ENCODE peak calls at places on chromosome 10, in seven cellular contexts. S, Z, X, R, P, W and A are unnamed samples.

GRCh38 chr10:14723052-14723689 is 51.5 kb downstream of the FAM107B start:
- DNase-seq in S (no peak), Z (no peak), R (no peak), W (peak), X (no peak), P (no peak), A (no peak)

GRCh38 chr10:63765126-63765525 is 243.9 kb downstream of the REEP3 start:
- DNase-seq in Z (peak), W (no peak), X (no peak), R (no peak), S (no peak), P (no peak), A (no peak)

GRCh38 chr10:86684305-86684704 is 16.0 kb downstream of the LDB3 start:
- DNase-seq in P (no peak), W (no peak), X (no peak), S (no peak), Z (peak), R (peak), A (no peak)

GRCh38 chr10:34045571-34046190 is 711.2 kb upstream of the NRP1 start:
- DNase-seq in P (no peak), Z (peak), S (no peak), W (no peak), X (peak), R (no peak), A (no peak)

GRCh38 chr10:26494018-26494417 is 55.9 kb downstream of the APBB1IP start:
- DNase-seq in S (no peak), P (no peak), X (no peak), R (no peak), W (no peak), Z (no peak), A (no peak)

GRCh38 chr10:95789928-95790327 is 34.0 kb downstream of the ENTPD1 start:
- DNase-seq in Z (no peak), P (no peak), S (no peak), X (no peak), W (no peak), R (no peak), A (no peak)

GRCh38 chr10:75987610-75988009 is 556.2 kb downstream of the LRMDA start:
- DNase-seq in Z (peak), R (no peak), W (no peak), P (no peak), S (no peak), X (peak), A (no peak)

GRCh38 chr10:59181668-59182067 is 5.2 kb downstream of the PHYHIPL start:
- DNase-seq in S (no peak), P (peak), W (no peak), R (peak), Z (peak), X (peak), A (no peak)

GRCh38 chr10:93745411-93746065 is 12.2 kb upstream of the LGI1 start:
- DNase-seq in P (no peak), S (no peak), W (no peak), Z (no peak), X (peak), R (no peak), A (no peak)

GRCh38 chr10:12807096-12807755 is 194.3 kb downstream of the CCDC3 start:
- DNase-seq in W (no peak), Z (no peak), S (no peak), R (peak), X (no peak), P (no peak), A (no peak)

GRCh38 chr10:49534670-49535381 is 4.1 kb downstream of the ERCC6 start:
- DNase-seq in P (peak), W (no peak), S (no peak), Z (no peak), X (peak), R (no peak), A (no peak)

GRCh38 chr10:12201543-12201942 is 5.6 kb downstream of the CDC123 start:
- DNase-seq in Z (no peak), X (peak), W (no peak), P (no peak), S (no peak), R (no peak), A (no peak)

GRCh38 chr10:24618401-24618800 is 105.3 kb downstream of the ARHGAP21 start:
- DNase-seq in X (no peak), Z (no peak), P (no peak), W (no peak), R (no peak), S (no peak), A (no peak)

GRCh38 chr10:33248638-33249037 is 85.8 kb downstream of the NRP1 start:
- DNase-seq in P (peak), R (no peak), S (no peak), Z (no peak), W (peak), X (peak), A (no peak)

GRCh38 chr10:58320351-58321065 is 14.3 kb upstream of the UBE2D1 start:
- DNase-seq in P (no peak), W (no peak), Z (no peak), S (no peak), R (no peak), X (no peak), A (no peak)